ENCODE peak calls at places on chromosomes 13 and 19, in seven cellular contexts. One of them, this sample, is unnamed.
A peak's percentile ranks its signal among the peaks of the same experiment; 100 is the strongest.

GRCh38 chr13:108121406-108121805 is 93.9 kb downstream of the LIG4 start:
- DNase-seq in CD4-positive, alpha-beta T cell: no peak
- DNase-seq in colonic mucosa: no peak
- DNase-seq in CD8-positive, alpha-beta T cell: no peak
- DNase-seq in Panc1: no peak
- DNase-seq in neural progenitor cell: no peak
- DNase-seq in MM.1S: no peak
- DNase-seq in this sample: no peak

GRCh38 chr13:33312150-33312908 is 26.8 kb upstream of the STARD13 start:
- DNase-seq in CD4-positive, alpha-beta T cell: no peak
- DNase-seq in colonic mucosa: no peak
- DNase-seq in CD8-positive, alpha-beta T cell: no peak
- DNase-seq in Panc1: peak; percentile 10
- DNase-seq in neural progenitor cell: no peak
- DNase-seq in MM.1S: no peak
- DNase-seq in this sample: peak; percentile 12

GRCh38 chr13:29859971-29860370 is 9.6 kb upstream of the UBL3 start:
- DNase-seq in CD4-positive, alpha-beta T cell: no peak
- DNase-seq in colonic mucosa: no peak
- DNase-seq in CD8-positive, alpha-beta T cell: no peak
- DNase-seq in Panc1: no peak
- DNase-seq in neural progenitor cell: no peak
- DNase-seq in MM.1S: no peak
- DNase-seq in this sample: no peak

GRCh38 chr13:40127925-40128324 is 472.5 kb downstream of the COG6 start:
- DNase-seq in CD4-positive, alpha-beta T cell: no peak
- DNase-seq in colonic mucosa: no peak
- DNase-seq in CD8-positive, alpha-beta T cell: no peak
- DNase-seq in Panc1: no peak
- DNase-seq in neural progenitor cell: no peak
- DNase-seq in MM.1S: no peak
- DNase-seq in this sample: no peak

GRCh38 chr19:50660083-50660366 is 10.8 kb downstream of the C19orf81 start:
- DNase-seq in CD4-positive, alpha-beta T cell: no peak
- DNase-seq in colonic mucosa: no peak
- DNase-seq in CD8-positive, alpha-beta T cell: no peak
- DNase-seq in Panc1: no peak
- DNase-seq in neural progenitor cell: peak; percentile 64
- DNase-seq in MM.1S: no peak
- DNase-seq in this sample: no peak

GRCh38 chr19:48121909-48122371 is 11.3 kb upstream of the PLA2G4C start:
- DNase-seq in CD4-positive, alpha-beta T cell: no peak
- DNase-seq in colonic mucosa: no peak
- DNase-seq in CD8-positive, alpha-beta T cell: no peak
- DNase-seq in Panc1: no peak
- DNase-seq in neural progenitor cell: no peak
- DNase-seq in MM.1S: peak; percentile 83
- DNase-seq in this sample: no peak

GRCh38 chr19:7926021-7926726 is at the start of gene CTXN1:
- DNase-seq in CD4-positive, alpha-beta T cell: peak; percentile 74
- DNase-seq in colonic mucosa: peak; percentile 83
- DNase-seq in CD8-positive, alpha-beta T cell: peak; percentile 82
- DNase-seq in Panc1: no peak
- DNase-seq in neural progenitor cell: peak; percentile 91
- DNase-seq in MM.1S: peak; percentile 49
- DNase-seq in this sample: no peak

GRCh38 chr13:97460004-97460756 is 26.2 kb downstream of the RAP2A start:
- DNase-seq in CD4-positive, alpha-beta T cell: no peak
- DNase-seq in colonic mucosa: no peak
- DNase-seq in CD8-positive, alpha-beta T cell: no peak
- DNase-seq in Panc1: no peak
- DNase-seq in neural progenitor cell: no peak
- DNase-seq in MM.1S: peak; percentile 84
- DNase-seq in this sample: no peak

GRCh38 chr13:63184693-63185092 is 1769.0 kb upstream of the PCDH20 start:
- DNase-seq in CD4-positive, alpha-beta T cell: no peak
- DNase-seq in colonic mucosa: no peak
- DNase-seq in CD8-positive, alpha-beta T cell: no peak
- DNase-seq in Panc1: no peak
- DNase-seq in neural progenitor cell: peak; percentile 40
- DNase-seq in MM.1S: no peak
- DNase-seq in this sample: no peak

GRCh38 chr13:32905864-32906180 is 110.4 kb upstream of the KL start:
- DNase-seq in CD4-positive, alpha-beta T cell: no peak
- DNase-seq in colonic mucosa: peak; percentile 25
- DNase-seq in CD8-positive, alpha-beta T cell: no peak
- DNase-seq in Panc1: no peak
- DNase-seq in neural progenitor cell: no peak
- DNase-seq in MM.1S: peak; percentile 14
- DNase-seq in this sample: no peak

GRCh38 chr13:95573226-95573625 is 20.7 kb downstream of the CLDN10 start:
- DNase-seq in CD4-positive, alpha-beta T cell: no peak
- DNase-seq in colonic mucosa: no peak
- DNase-seq in CD8-positive, alpha-beta T cell: no peak
- DNase-seq in Panc1: no peak
- DNase-seq in neural progenitor cell: no peak
- DNase-seq in MM.1S: no peak
- DNase-seq in this sample: peak; percentile 12

GRCh38 chr19:33493401-33494275 is 28.0 kb downstream of the PEPD start:
- DNase-seq in CD4-positive, alpha-beta T cell: no peak
- DNase-seq in colonic mucosa: no peak
- DNase-seq in CD8-positive, alpha-beta T cell: no peak
- DNase-seq in Panc1: no peak
- DNase-seq in neural progenitor cell: no peak
- DNase-seq in MM.1S: no peak
- DNase-seq in this sample: no peak

GRCh38 chr19:56136362-56136761 is 4.7 kb upstream of the ZNF444 start:
- DNase-seq in CD4-positive, alpha-beta T cell: no peak
- DNase-seq in colonic mucosa: no peak
- DNase-seq in CD8-positive, alpha-beta T cell: no peak
- DNase-seq in Panc1: no peak
- DNase-seq in neural progenitor cell: peak; percentile 35
- DNase-seq in MM.1S: peak; percentile 80
- DNase-seq in this sample: no peak
- H3K27ac ChIP-seq in CD4-positive, alpha-beta T cell: no peak overlapping the region
- H3K27ac ChIP-seq in colonic mucosa: no peak overlapping the region
- H3K27ac ChIP-seq in CD8-positive, alpha-beta T cell: no peak overlapping the region
- H3K27ac ChIP-seq in Panc1: no peak overlapping the region
- H3K27ac ChIP-seq in neural progenitor cell: peak overlapping the region; percentile 67
- H3K27ac ChIP-seq in MM.1S: peak overlapping the region; percentile 83
- H3K27ac ChIP-seq in this sample: no peak overlapping the region

GRCh38 chr19:44747739-44748425 is 626 bp upstream of the BCL3 start:
- DNase-seq in CD4-positive, alpha-beta T cell: peak; percentile 36
- DNase-seq in colonic mucosa: peak; percentile 86
- DNase-seq in CD8-positive, alpha-beta T cell: peak; percentile 25
- DNase-seq in Panc1: peak; percentile 66
- DNase-seq in neural progenitor cell: peak; percentile 17
- DNase-seq in MM.1S: no peak
- DNase-seq in this sample: no peak
- H3K27ac ChIP-seq in CD4-positive, alpha-beta T cell: peak overlapping the region; percentile 92
- H3K27ac ChIP-seq in colonic mucosa: peak overlapping the region; percentile 99
- H3K27ac ChIP-seq in CD8-positive, alpha-beta T cell: peak overlapping the region; percentile 41
- H3K27ac ChIP-seq in Panc1: peak overlapping the region; percentile 83
- H3K27ac ChIP-seq in neural progenitor cell: no peak overlapping the region
- H3K27ac ChIP-seq in MM.1S: peak overlapping the region; percentile 97
- H3K27ac ChIP-seq in this sample: peak overlapping the region; percentile 97

DNA sequence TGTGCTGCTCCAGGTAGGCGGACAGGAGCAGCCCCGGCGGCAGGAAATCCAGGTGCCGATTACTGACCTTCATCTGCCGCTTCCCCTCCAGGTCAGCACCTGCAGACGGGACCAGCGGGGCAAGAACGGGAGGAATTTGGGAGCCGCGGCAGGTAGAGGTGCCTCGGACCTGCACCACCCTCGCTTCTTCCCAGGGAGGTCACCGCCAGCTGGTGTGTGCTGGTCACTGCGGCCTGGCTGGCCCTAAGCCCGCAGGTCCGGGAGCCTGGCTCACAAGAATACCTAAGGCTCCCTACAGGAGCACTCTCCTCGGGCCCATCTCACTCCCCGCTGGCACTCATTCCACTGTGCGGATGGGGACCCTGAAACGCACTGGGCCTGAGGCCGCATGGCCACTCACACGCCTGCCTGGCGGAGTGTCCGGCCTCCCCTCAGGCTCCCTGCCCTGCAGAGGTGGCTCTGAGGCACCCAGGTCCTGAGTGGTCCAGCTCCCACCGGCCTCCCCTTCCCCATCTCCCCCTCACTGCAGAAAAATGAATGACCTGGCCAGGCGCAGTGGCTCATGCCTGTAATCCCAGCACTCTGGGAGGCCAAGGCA is 4.3 kb downstream of the RNU6-9 start:
- DNase-seq in CD4-positive, alpha-beta T cell: no peak
- DNase-seq in colonic mucosa: no peak
- DNase-seq in CD8-positive, alpha-beta T cell: no peak
- DNase-seq in Panc1: no peak
- DNase-seq in neural progenitor cell: peak; percentile 59
- DNase-seq in MM.1S: no peak
- DNase-seq in this sample: no peak
- H3K27ac ChIP-seq in CD4-positive, alpha-beta T cell: no peak overlapping the region
- H3K27ac ChIP-seq in colonic mucosa: no peak overlapping the region
- H3K27ac ChIP-seq in CD8-positive, alpha-beta T cell: no peak overlapping the region
- H3K27ac ChIP-seq in Panc1: no peak overlapping the region
- H3K27ac ChIP-seq in neural progenitor cell: no peak overlapping the region
- H3K27ac ChIP-seq in MM.1S: no peak overlapping the region
- H3K27ac ChIP-seq in this sample: no peak overlapping the region

DNA sequence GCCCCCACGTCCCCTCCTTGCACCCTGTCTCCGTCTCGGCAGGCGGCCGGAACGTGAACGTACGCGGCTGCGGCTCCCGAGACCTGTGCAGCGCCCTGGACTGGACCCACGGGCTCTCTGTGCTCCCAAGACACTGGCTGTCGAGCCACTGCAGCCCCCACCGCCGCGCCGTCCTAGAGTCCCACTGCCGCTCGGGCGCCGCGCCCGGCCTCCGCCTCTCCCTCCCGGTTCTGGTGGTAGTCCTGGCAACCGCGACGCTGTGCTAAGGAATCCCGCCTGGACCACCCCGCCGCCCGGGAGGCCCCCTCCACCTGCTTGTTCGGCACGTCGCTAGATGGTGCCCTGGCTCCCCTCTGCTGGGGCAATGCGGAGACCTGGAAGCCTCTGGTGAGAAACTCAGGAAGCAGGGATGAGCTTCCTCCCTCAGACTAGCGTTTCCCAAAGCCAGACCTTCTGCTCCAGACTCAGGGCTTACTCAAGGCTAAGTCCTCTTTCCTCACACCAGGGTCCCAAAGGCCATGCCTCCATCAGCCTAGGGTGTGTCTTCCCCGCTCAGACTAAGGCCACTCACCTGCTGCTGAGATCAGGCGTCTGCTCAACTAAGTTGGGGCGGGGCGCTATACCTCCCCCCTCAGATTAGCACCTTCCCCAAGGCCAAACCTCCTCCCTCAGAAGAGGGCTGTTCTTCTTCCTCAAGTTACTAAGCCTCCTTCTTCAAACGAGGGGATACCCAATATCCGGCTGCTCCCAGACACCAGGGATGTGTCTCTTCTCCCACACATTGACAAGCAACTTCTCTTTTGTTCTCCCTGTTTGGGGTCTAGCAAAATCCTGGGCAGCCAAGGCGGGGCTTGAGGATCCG is 16.1 kb upstream of the IRGC start:
- DNase-seq in CD4-positive, alpha-beta T cell: no peak
- DNase-seq in colonic mucosa: peak; percentile 51
- DNase-seq in CD8-positive, alpha-beta T cell: no peak
- DNase-seq in Panc1: no peak
- DNase-seq in neural progenitor cell: peak; percentile 91
- DNase-seq in MM.1S: no peak
- DNase-seq in this sample: no peak
- H3K27ac ChIP-seq in CD4-positive, alpha-beta T cell: no peak overlapping the region
- H3K27ac ChIP-seq in colonic mucosa: peak overlapping the region; percentile 83
- H3K27ac ChIP-seq in CD8-positive, alpha-beta T cell: no peak overlapping the region
- H3K27ac ChIP-seq in Panc1: peak overlapping the region; percentile 63
- H3K27ac ChIP-seq in neural progenitor cell: no peak overlapping the region
- H3K27ac ChIP-seq in MM.1S: peak overlapping the region; percentile 67
- H3K27ac ChIP-seq in this sample: peak overlapping the region; percentile 80